ENCODE peak calls at places on chromosome 9, in six cellular contexts. H is effector memory CD4-positive, alpha-beta T cell; T is effector memory CD8-positive, alpha-beta T cell; C is IMR-90; J is brain microvascular endothelial cell; Q is 8988T. K is an unnamed sample.

GRCh38 chr9:129317179-129318011 is 139.3 kb upstream of the IER5L start:
- DNase-seq in H (no peak), J (peak), C (peak), Q (no peak), T (no peak), K (peak)

GRCh38 chr9:134989206-134990065 is 71.7 kb upstream of the FCN1 start:
- DNase-seq in C (no peak), T (no peak), Q (no peak), J (no peak), H (no peak), K (no peak)

GRCh38 chr9:33623658-33624586 is 99.9 kb downstream of the ANKRD18B start:
- DNase-seq in Q (peak), C (peak), J (peak), H (peak), T (peak), K (peak)

GRCh38 chr9:110115341-110115820 is 92.6 kb downstream of the C9orf152 start:
- DNase-seq in T (no peak), C (peak), Q (no peak), J (peak), H (no peak), K (peak)

GRCh38 chr9:2465516-2465915 is 156.1 kb upstream of the VLDLR start:
- DNase-seq in T (no peak), C (no peak), H (no peak), J (no peak), Q (no peak), K (no peak)

GRCh38 chr9:112041536-112042243 is 133.4 kb downstream of the SUSD1 start:
- DNase-seq in J (peak), T (no peak), Q (peak), C (peak), H (no peak), K (peak)

GRCh38 chr9:133880851-133881634 is 111.1 kb downstream of the VAV2 start:
- DNase-seq in J (peak), Q (no peak), T (no peak), H (no peak), C (peak), K (no peak)

GRCh38 chr9:6439051-6439703 is 26.2 kb downstream of the UHRF2 start:
- DNase-seq in H (no peak), Q (no peak), C (no peak), T (peak), J (no peak), K (no peak)

GRCh38 chr9:99626424-99626823 is 195.3 kb upstream of the NR4A3 start:
- DNase-seq in T (no peak), J (no peak), Q (no peak), H (no peak), C (no peak), K (no peak)

GRCh38 chr9:111873901-111874300 is 22.7 kb upstream of the UGCG start:
- DNase-seq in Q (no peak), J (no peak), H (no peak), C (no peak), T (no peak), K (no peak)

GRCh38 chr9:27787941-27788340 is 214.7 kb upstream of the C9orf72 start:
- DNase-seq in Q (no peak), J (peak), T (no peak), C (no peak), H (no peak), K (no peak)

GRCh38 chr9:35490155-35490909 is 421 bp downstream of the RUSC2 start:
- DNase-seq in J (no peak), T (no peak), Q (peak), H (no peak), C (no peak), K (no peak)

GRCh38 chr9:136759436-136760325 is 1.6 kb upstream of the LCN8 start:
- DNase-seq in T (no peak), J (no peak), Q (no peak), H (no peak), C (no peak), K (no peak)

GRCh38 chr9:133881671-133882381 is 110.3 kb downstream of the VAV2 start:
- DNase-seq in H (no peak), Q (no peak), T (no peak), J (no peak), C (no peak), K (no peak)

GRCh38 chr9:38385896-38386295 is 6.6 kb upstream of the ALDH1B1 start:
- DNase-seq in Q (no peak), H (no peak), C (no peak), T (no peak), J (no peak), K (no peak)

GRCh38 chr9:125372441-125373226 is 111.0 kb downstream of the GAPVD1 start:
- DNase-seq in J (no peak), T (no peak), C (no peak), H (no peak), Q (no peak), K (no peak)

GRCh38 chr9:16236882-16237281 is 633.6 kb downstream of the BNC2 start:
- DNase-seq in C (peak), H (no peak), J (no peak), T (no peak), Q (no peak), K (peak)

GRCh38 chr9:79489241-79490000 is 82.3 kb upstream of the TLE4 start:
- DNase-seq in C (peak), T (no peak), Q (no peak), J (peak), H (no peak), K (peak)

GRCh38 chr9:131467214-131467935 is 35.3 kb upstream of the POMT1 start:
- DNase-seq in J (no peak), H (no peak), Q (no peak), C (no peak), T (no peak), K (no peak)

GRCh38 chr9:115262477-115262876 is 144.5 kb upstream of the TNC start:
- DNase-seq in J (peak), Q (no peak), T (no peak), C (peak), H (no peak), K (peak)

GRCh38 chr9:109150925-109151547 is 16.0 kb downstream of the FRRS1L start:
- DNase-seq in H (no peak), C (no peak), Q (no peak), J (no peak), T (no peak), K (no peak)

GRCh38 chr9:15403155-15403554 is 19.5 kb upstream of the SNAPC3 start:
- DNase-seq in Q (no peak), J (no peak), H (no peak), C (no peak), T (no peak), K (peak)

GRCh38 chr9:119370816-119371215 is 1.6 kb upstream of the BRINP1 start:
- DNase-seq in C (peak), H (no peak), J (peak), Q (no peak), T (no peak), K (no peak)

GRCh38 chr9:121876658-121877271 is 216.3 kb downstream of the TTLL11 start:
- DNase-seq in Q (no peak), H (no peak), J (peak), C (peak), T (no peak), K (peak)

GRCh38 chr9:34628656-34629491 is at the start of gene ARID3C:
- DNase-seq in J (no peak), Q (peak), C (no peak), H (no peak), T (no peak), K (no peak)